ENCODE peak calls at places on chromosomes 16 and 17, in ten cellular contexts. A is brain microvascular endothelial cell; J is cardiac fibroblast; H is CD8-positive, alpha-beta T cell; L is left lung; E is psoas muscle; S is fibroblast of the aortic adventitia; P is foreskin fibroblast; F is AG04450; R is lower lobe of right lung. M is an unnamed sample.

GRCh38 chr17:50063516-50064252 is 7.8 kb downstream of the ITGA3 start:
- DNase-seq in E (no peak), H (no peak), R (no peak), F (no peak), S (no peak), J (peak), A (no peak), L (no peak), P (no peak), M (no peak)

GRCh38 chr17:64331946-64332493 is 58.6 kb downstream of the PECAM1 start:
- DNase-seq in A (peak), H (no peak), L (peak), S (peak), E (peak), P (no peak), R (peak), F (no peak), J (peak), M (no peak)

GRCh38 chr17:42286411-42287295 is 1.6 kb upstream of the STAT5A start:
- DNase-seq in L (peak), A (no peak), P (no peak), S (no peak), J (no peak), H (no peak), R (no peak), F (no peak), E (peak), M (no peak)

GRCh38 chr17:19262650-19263620 is 25.8 kb downstream of the EPN2 start:
- DNase-seq in E (no peak), J (peak), S (peak), R (peak), F (no peak), A (peak), L (no peak), P (peak), H (no peak), M (no peak)

GRCh38 chr17:1942666-1943431 is 82.3 kb downstream of the RTN4RL1 start:
- DNase-seq in E (no peak), A (no peak), S (no peak), J (no peak), R (no peak), H (no peak), L (no peak), P (no peak), F (no peak), M (no peak)

GRCh38 chr16:71721066-71721740 is 3.3 kb downstream of the PHLPP2 start:
- DNase-seq in P (no peak), L (no peak), E (no peak), F (no peak), A (no peak), J (no peak), S (no peak), R (no peak), H (no peak), M (no peak)

GRCh38 chr17:55664287-55664686 is 58.4 kb downstream of the TMEM100 start:
- DNase-seq in E (no peak), P (no peak), A (no peak), H (no peak), F (no peak), R (no peak), L (no peak), S (no peak), J (no peak), M (no peak)

GRCh38 chr16:57837305-57838125 is 35.2 kb upstream of the KIFC3 start:
- DNase-seq in R (no peak), L (no peak), F (no peak), J (no peak), H (no peak), A (no peak), E (no peak), S (no peak), P (no peak), M (no peak)

GRCh38 chr16:85420501-85421337 is 192.4 kb upstream of the GSE1 start:
- DNase-seq in P (no peak), S (peak), F (no peak), J (peak), H (peak), L (peak), R (peak), E (peak), A (no peak), M (no peak)

GRCh38 chr16:46922239-46922638 is 38.1 kb downstream of the GPT2 start:
- DNase-seq in H (no peak), R (no peak), A (no peak), F (no peak), J (no peak), E (no peak), L (no peak), S (no peak), P (no peak), M (no peak)

GRCh38 chr16:82263456-82264159 is 93.6 kb upstream of the MPHOSPH6 start:
- DNase-seq in H (no peak), J (peak), S (peak), L (no peak), E (peak), P (peak), F (peak), R (no peak), A (peak), M (peak)

GRCh38 chr16:10805362-10805761 is 13.2 kb downstream of the TVP23A start:
- DNase-seq in J (no peak), F (no peak), P (no peak), L (no peak), R (no peak), S (no peak), A (no peak), E (no peak), H (no peak), M (no peak)

GRCh38 chr17:82092995-82093751 is 4.9 kb downstream of the FASN start:
- DNase-seq in P (no peak), J (no peak), R (no peak), L (no peak), H (no peak), A (no peak), E (no peak), F (no peak), S (no peak), M (no peak)

GRCh38 chr16:27641260-27641659 is 91.3 kb downstream of the KATNIP start:
- DNase-seq in J (no peak), E (no peak), A (no peak), F (no peak), H (no peak), L (no peak), P (no peak), R (no peak), S (no peak), M (no peak)

GRCh38 chr17:52837502-52837901 is 679.0 kb upstream of the CA10 start:
- DNase-seq in A (no peak), R (no peak), E (no peak), S (no peak), P (no peak), J (no peak), L (no peak), H (no peak), F (no peak), M (no peak)

GRCh38 chr17:1908699-1909309 is 79.0 kb downstream of the RPA1 start:
- DNase-seq in P (peak), F (peak), J (peak), E (peak), L (peak), H (no peak), R (no peak), S (peak), A (peak), M (peak)

GRCh38 chr17:30476726-30477082 is 504 bp upstream of the GOSR1 start:
- DNase-seq in A (peak), P (peak), R (no peak), J (no peak), L (no peak), E (no peak), S (no peak), H (no peak), F (no peak), M (no peak)

GRCh38 chr17:17348872-17349723 is 45.9 kb downstream of the NT5M start:
- DNase-seq in F (no peak), H (no peak), J (no peak), L (no peak), R (no peak), S (no peak), A (no peak), E (no peak), P (peak), M (no peak)

GRCh38 chr16:982152-983043 is 828 bp downstream of the SOX8 start:
- DNase-seq in A (no peak), S (no peak), R (no peak), F (no peak), J (peak), E (no peak), P (no peak), L (no peak), H (no peak), M (no peak)

GRCh38 chr16:30142672-30143346 is 19.8 kb upstream of the MAPK3 start:
- DNase-seq in H (no peak), S (no peak), F (no peak), J (no peak), P (no peak), E (no peak), R (no peak), L (no peak), A (no peak), M (no peak)

GRCh38 chr16:79751785-79752184 is 151.2 kb upstream of the MAF start:
- DNase-seq in S (peak), L (no peak), F (no peak), A (no peak), R (no peak), H (no peak), E (no peak), P (no peak), J (peak), M (no peak)

GRCh38 chr17:29723283-29724047 is 100.8 kb upstream of the CORO6 start:
- DNase-seq in E (no peak), R (no peak), A (no peak), J (no peak), S (no peak), F (no peak), P (no peak), L (no peak), H (no peak), M (no peak)

GRCh38 chr17:59545942-59546341 is 19.5 kb upstream of the DHX40 start:
- DNase-seq in P (no peak), F (no peak), S (no peak), J (no peak), H (no peak), R (no peak), A (no peak), E (no peak), L (no peak), M (no peak)

GRCh38 chr17:45040459-45040858 is 11.0 kb downstream of the DCAKD start:
- DNase-seq in E (no peak), S (no peak), H (no peak), L (no peak), J (no peak), A (no peak), R (no peak), P (no peak), F (no peak), M (no peak)

GRCh38 chr17:10292057-10292931 is 80.5 kb downstream of the MYH13 start:
- DNase-seq in S (peak), P (no peak), J (peak), E (peak), F (no peak), R (no peak), H (no peak), A (no peak), L (no peak), M (no peak)

GRCh38 chr17:42183741-42184711 is 1.2 kb downstream of the HCRT start:
- DNase-seq in P (peak), H (peak), S (peak), F (peak), L (peak), J (peak), R (peak), E (peak), A (peak), M (no peak)

GRCh38 chr16:8982816-8983215 is 19.1 kb upstream of the USP7 start:
- DNase-seq in R (no peak), E (no peak), S (no peak), A (no peak), H (no peak), L (no peak), F (no peak), J (no peak), P (no peak), M (no peak)

GRCh38 chr16:71526111-71526998 is at the start of gene CHST4:
- DNase-seq in R (no peak), L (no peak), A (peak), F (peak), H (no peak), J (peak), S (peak), P (peak), E (peak), M (no peak)

GRCh38 chr16:46768809-46769208 is 20.7 kb upstream of the MYLK3 start:
- DNase-seq in P (no peak), F (no peak), H (no peak), L (no peak), E (peak), A (no peak), J (no peak), S (no peak), R (no peak), M (no peak)

GRCh38 chr17:16419929-16420271 is 4.5 kb downstream of the TRPV2 start:
- DNase-seq in A (peak), L (no peak), F (peak), E (no peak), S (no peak), H (no peak), J (peak), P (peak), R (no peak), M (no peak)

GRCh38 chr17:77132411-77133086 is 8.2 kb upstream of the SEC14L1 start:
- DNase-seq in H (no peak), R (no peak), A (peak), L (no peak), P (no peak), E (no peak), S (no peak), F (no peak), J (no peak), M (no peak)

GRCh38 chr17:35432176-35433074 is at the start of gene SLFN12:
- DNase-seq in P (peak), E (peak), A (peak), R (peak), J (peak), S (peak), H (no peak), L (peak), F (peak), M (peak)

GRCh38 chr16:11071829-11072228 is 127.5 kb downstream of the CLEC16A start:
- DNase-seq in P (no peak), F (no peak), R (no peak), A (no peak), L (no peak), J (no peak), H (no peak), E (no peak), S (no peak), M (no peak)

GRCh38 chr17:48011405-48012150 is 26.0 kb downstream of the COPZ2 start:
- DNase-seq in S (peak), P (no peak), F (no peak), H (no peak), R (no peak), E (no peak), J (peak), A (peak), L (no peak), M (no peak)

GRCh38 chr17:81832608-81833159 is 407 bp downstream of the MCRIP1 start:
- DNase-seq in A (no peak), L (no peak), J (peak), F (no peak), S (peak), E (no peak), R (peak), H (no peak), P (peak), M (no peak)

GRCh38 chr17:10083864-10084263 is 114.5 kb downstream of the GAS7 start:
- DNase-seq in H (no peak), J (no peak), L (no peak), R (no peak), F (no peak), S (no peak), E (no peak), A (no peak), P (no peak), M (no peak)

GRCh38 chr17:6471531-6472465 is 27.5 kb downstream of the PIMREG start:
- DNase-seq in L (no peak), J (peak), R (no peak), S (peak), A (peak), P (peak), F (peak), H (no peak), E (no peak), M (peak)

GRCh38 chr16:84672276-84673202 is 24.2 kb downstream of the KLHL36 start:
- DNase-seq in S (peak), E (peak), L (peak), R (peak), A (peak), F (peak), H (peak), P (peak), J (peak), M (peak)

GRCh38 chr17:49548506-49549310 is 27.0 kb upstream of the NXPH3 start:
- DNase-seq in F (no peak), E (no peak), A (peak), R (no peak), S (peak), L (no peak), J (peak), H (no peak), P (peak), M (no peak)

GRCh38 chr16:73768786-73769203 is 527.8 kb upstream of the PSMD7 start:
- DNase-seq in H (no peak), J (peak), L (no peak), E (no peak), A (peak), P (no peak), R (no peak), F (no peak), S (peak), M (no peak)

GRCh38 chr16:66741971-66742396 is 9.4 kb downstream of the DYNC1LI2 start:
- DNase-seq in J (no peak), P (no peak), F (no peak), E (no peak), A (peak), R (no peak), L (no peak), H (no peak), S (no peak), M (no peak)
- TF ChIP-seq CTCF in J (no peak), P (no peak), F (no peak), E (no peak), A (no peak), R (no peak), L (no peak), H (no peak), S (no peak), M (no peak)

DNA sequence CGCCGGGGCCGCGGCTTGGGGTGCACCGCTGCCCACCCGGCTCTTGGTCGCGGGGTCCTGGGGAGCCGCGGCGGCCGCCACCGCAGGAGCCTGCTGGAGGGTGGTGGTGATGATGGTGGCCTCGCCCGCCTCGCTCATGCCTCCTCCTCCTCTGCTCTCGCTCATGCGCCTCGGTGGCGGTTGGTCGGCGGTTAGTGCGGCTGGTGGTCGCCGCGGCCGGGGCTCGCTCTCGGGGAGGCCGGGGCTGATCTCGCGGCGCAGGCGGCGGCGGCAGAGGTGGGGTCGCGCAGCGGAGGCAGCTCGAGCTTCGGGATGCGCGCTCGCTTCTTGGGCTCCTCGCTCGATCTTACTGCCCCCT is 41.6 kb downstream of the AHSP start:
- DNase-seq in J (no peak), P (no peak), A (no peak), E (no peak), L (no peak), H (no peak), R (no peak), S (no peak), F (no peak), M (no peak)
- H3K4me3 ChIP-seq in J (no peak), P (no peak), A (no peak), E (peak), L (peak), H (no peak), R (peak), S (no peak), F (no peak), M (no peak)

GRCh38 chr17:46876353-46876887 is 25.0 kb downstream of the WNT9B start:
- DNase-seq in J (no peak), L (no peak), E (no peak), P (no peak), S (no peak), F (no peak), R (no peak), A (no peak), H (no peak), M (no peak)
- TF ChIP-seq CTCF in J (peak), L (no peak), E (no peak), P (peak), S (no peak), F (peak), R (peak), A (peak), H (no peak), M (peak)

GRCh38 chr16:4392382-4393242 is 21.0 kb downstream of the VASN start:
- DNase-seq in A (no peak), F (peak), P (peak), H (no peak), L (no peak), J (peak), E (no peak), S (peak), R (peak), M (peak)
- H3K4me3 ChIP-seq in A (no peak), F (no peak), P (no peak), H (no peak), L (no peak), J (no peak), E (no peak), S (no peak), R (no peak), M (no peak)

GRCh38 chr16:86575754-86576557 is 2.4 kb upstream of the FOXL1 start:
- DNase-seq in P (peak), J (peak), L (no peak), A (peak), S (peak), E (peak), F (peak), H (no peak), R (no peak), M (peak)
- TF ChIP-seq CTCF in P (peak), J (peak), L (peak), A (peak), S (peak), E (peak), F (peak), H (no peak), R (peak), M (peak)

GRCh38 chr17:40910441-40910841 is 25.4 kb upstream of the KRT20 start:
- DNase-seq in R (no peak), S (peak), P (peak), F (no peak), A (peak), L (no peak), H (no peak), J (peak), E (no peak), M (no peak)
- H3K4me3 ChIP-seq in R (no peak), S (no peak), P (peak), F (no peak), A (no peak), L (no peak), H (no peak), J (no peak), E (no peak), M (no peak)

DNA sequence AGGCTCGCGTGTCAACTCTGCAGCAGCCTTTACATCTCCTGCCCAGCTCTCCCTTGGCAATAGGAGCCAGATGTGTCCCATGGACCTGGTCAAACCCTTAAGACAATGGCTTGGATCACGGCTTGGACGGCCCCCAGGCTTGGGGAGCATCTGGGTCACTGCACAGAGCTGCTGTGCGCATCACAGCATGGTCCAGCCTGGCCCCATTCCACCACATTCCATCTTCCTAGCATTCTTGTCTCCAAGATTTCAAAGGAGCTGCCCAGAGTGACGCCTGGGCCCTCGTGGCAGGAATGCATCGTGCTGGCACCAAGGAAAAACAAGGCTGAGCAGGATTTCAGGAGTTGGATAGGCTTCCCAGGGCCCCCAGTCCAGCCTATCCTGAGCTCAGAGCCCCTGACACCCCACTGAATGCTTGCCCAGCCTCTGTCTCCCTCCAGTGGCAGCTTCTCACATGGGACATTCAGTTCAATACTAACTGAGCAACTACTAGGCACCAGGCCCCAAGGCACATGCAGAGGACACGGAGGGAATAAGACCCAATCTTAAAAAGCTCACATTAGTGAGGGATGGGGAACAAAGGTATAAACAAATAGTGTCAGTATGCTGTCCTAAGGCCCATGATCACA is 34.3 kb downstream of the TK2 start:
- DNase-seq in L (no peak), J (peak), F (no peak), A (peak), H (no peak), R (no peak), P (peak), E (no peak), S (peak), M (no peak)
- TF ChIP-seq CTCF in L (peak), J (peak), F (peak), A (peak), H (no peak), R (peak), P (peak), E (peak), S (peak), M (peak)

GRCh38 chr17:75152523-75152922 is 1.8 kb downstream of the JPT1 start:
- DNase-seq in J (no peak), S (no peak), E (no peak), F (no peak), L (no peak), H (no peak), R (no peak), A (no peak), P (no peak), M (no peak)
- H3K4me3 ChIP-seq in J (peak), S (peak), E (peak), F (peak), L (peak), H (no peak), R (peak), A (peak), P (peak), M (peak)

DNA sequence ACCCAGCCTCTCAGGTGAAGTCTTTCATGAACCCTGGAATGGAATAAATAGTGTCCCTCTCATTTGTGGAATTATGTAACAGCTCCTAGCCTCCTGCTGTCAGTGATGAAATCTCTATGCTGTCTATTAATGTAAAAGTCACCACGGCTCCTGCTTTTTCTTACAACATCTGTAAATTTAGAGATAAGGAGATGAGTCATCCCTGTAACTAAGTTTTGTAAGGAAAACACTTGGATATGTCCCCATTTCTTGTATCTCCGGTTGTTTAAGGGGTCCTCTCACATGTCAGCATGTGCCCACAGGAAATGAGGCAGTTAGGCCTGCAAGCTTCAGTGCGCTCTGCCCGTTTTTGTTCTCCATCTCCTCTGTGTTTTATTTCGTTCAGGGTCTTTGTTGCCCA is 2.8 kb upstream of the NAT9 start:
- DNase-seq in R (no peak), P (no peak), H (no peak), L (no peak), F (no peak), E (no peak), J (peak), S (peak), A (peak), M (no peak)
- TF ChIP-seq CTCF in R (no peak), P (no peak), H (no peak), L (no peak), F (no peak), E (no peak), J (no peak), S (no peak), A (no peak), M (no peak)